ENCODE peak calls at places on chromosomes 5 and 9, in six cellular contexts. One of them, this sample, is unnamed.
A peak's percentile ranks its signal among the peaks of the same experiment; 100 is the strongest.

GRCh38 chr5:144394036-144394435 is 223.4 kb downstream of the KCTD16 start:
- DNase-seq in HepG2: no peak
- DNase-seq in GM12878: no peak
- DNase-seq in H1: no peak
- DNase-seq in K562: no peak
- DNase-seq in GM12892: no peak
- DNase-seq in this sample: no peak

GRCh38 chr9:89606049-89606481 is 1.3 kb downstream of the GADD45G start:
- DNase-seq in K562: peak; percentile 49
- DNase-seq in GM12892: no peak
- DNase-seq in H1: no peak
- DNase-seq in HepG2: peak; percentile 27
- DNase-seq in GM12878: no peak
- DNase-seq in this sample: no peak

GRCh38 chr9:71157731-71158130 is 36.3 kb upstream of the TRPM3 start:
- DNase-seq in H1: no peak
- DNase-seq in K562: no peak
- DNase-seq in HepG2: no peak
- DNase-seq in GM12878: no peak
- DNase-seq in GM12892: no peak
- DNase-seq in this sample: no peak

GRCh38 chr5:157559301-157559700 is 16.3 kb downstream of the ADAM19 start:
- DNase-seq in K562: no peak
- DNase-seq in GM12892: no peak
- DNase-seq in GM12878: no peak
- DNase-seq in HepG2: no peak
- DNase-seq in H1: no peak
- DNase-seq in this sample: no peak

GRCh38 chr5:34054330-34054729 is 11.3 kb upstream of the C1QTNF3 start:
- DNase-seq in GM12878: no peak
- DNase-seq in H1: no peak
- DNase-seq in K562: no peak
- DNase-seq in HepG2: no peak
- DNase-seq in GM12892: no peak
- DNase-seq in this sample: no peak

GRCh38 chr5:32387176-32387575 is 57.4 kb downstream of the ZFR start:
- DNase-seq in GM12878: no peak
- DNase-seq in K562: no peak
- DNase-seq in GM12892: no peak
- DNase-seq in H1: no peak
- DNase-seq in HepG2: no peak
- DNase-seq in this sample: no peak

GRCh38 chr9:1709347-1709746 is 305.8 kb upstream of the SMARCA2 start:
- DNase-seq in GM12892: no peak
- DNase-seq in GM12878: no peak
- DNase-seq in H1: no peak
- DNase-seq in HepG2: peak; percentile 8
- DNase-seq in K562: no peak
- DNase-seq in this sample: no peak

GRCh38 chr9:104092192-104092591 is 1.9 kb upstream of the SMC2 start:
- DNase-seq in H1: no peak
- DNase-seq in HepG2: no peak
- DNase-seq in GM12892: no peak
- DNase-seq in GM12878: no peak
- DNase-seq in K562: no peak
- DNase-seq in this sample: no peak

GRCh38 chr5:149211566-149211965 is 60.1 kb upstream of the AFAP1L1 start:
- DNase-seq in GM12878: no peak
- DNase-seq in K562: no peak
- DNase-seq in H1: no peak
- DNase-seq in HepG2: no peak
- DNase-seq in GM12892: no peak
- DNase-seq in this sample: no peak

GRCh38 chr9:68750179-68750685 is 45.2 kb downstream of the PIP5K1B start:
- DNase-seq in K562: no peak
- DNase-seq in HepG2: no peak
- DNase-seq in GM12878: no peak
- DNase-seq in H1: no peak
- DNase-seq in GM12892: no peak
- DNase-seq in this sample: no peak

GRCh38 chr9:130995399-130995941 is 13.5 kb upstream of the LAMC3 start:
- DNase-seq in K562: peak; percentile 66
- DNase-seq in GM12878: no peak
- DNase-seq in H1: no peak
- DNase-seq in HepG2: no peak
- DNase-seq in GM12892: no peak
- DNase-seq in this sample: no peak

GRCh38 chr5:125659316-125660071 is 763.7 kb upstream of the GRAMD2B start:
- DNase-seq in K562: no peak
- DNase-seq in GM12892: no peak
- DNase-seq in GM12878: no peak
- DNase-seq in HepG2: no peak
- DNase-seq in H1: no peak
- DNase-seq in this sample: no peak

GRCh38 chr5:145797336-145797735 is 37.8 kb downstream of the PRELID2 start:
- DNase-seq in GM12892: no peak
- DNase-seq in HepG2: no peak
- DNase-seq in GM12878: no peak
- DNase-seq in H1: no peak
- DNase-seq in K562: no peak
- DNase-seq in this sample: no peak

GRCh38 chr9:92634712-92635605 is 35.0 kb downstream of the IPPK start:
- DNase-seq in GM12878: peak; percentile 15
- DNase-seq in GM12892: peak; percentile 66
- DNase-seq in H1: peak; percentile 96
- DNase-seq in K562: peak; percentile 83
- DNase-seq in HepG2: peak; percentile 55
- DNase-seq in this sample: peak; percentile 85

GRCh38 chr5:7850241-7850532 is 746 bp downstream of the CFAP90 start:
- DNase-seq in HepG2: peak; percentile 6
- DNase-seq in GM12892: no peak
- DNase-seq in K562: no peak
- DNase-seq in GM12878: no peak
- DNase-seq in H1: no peak
- DNase-seq in this sample: no peak

GRCh38 chr9:96612105-96612965 is 7.3 kb downstream of the CDC14B start:
- DNase-seq in K562: no peak
- DNase-seq in GM12878: no peak
- DNase-seq in HepG2: peak; percentile 84
- DNase-seq in GM12892: no peak
- DNase-seq in H1: no peak
- DNase-seq in this sample: no peak

GRCh38 chr5:115068239-115069086 is 101.2 kb downstream of the TRIM36 start:
- DNase-seq in GM12892: no peak
- DNase-seq in HepG2: peak; percentile 73
- DNase-seq in H1: no peak
- DNase-seq in GM12878: peak; percentile 57
- DNase-seq in K562: no peak
- DNase-seq in this sample: no peak

GRCh38 chr5:126189862-126190261 is 233.3 kb upstream of the GRAMD2B start:
- DNase-seq in HepG2: no peak
- DNase-seq in H1: no peak
- DNase-seq in GM12892: no peak
- DNase-seq in K562: no peak
- DNase-seq in GM12878: no peak
- DNase-seq in this sample: no peak

GRCh38 chr9:125889122-125889523 is 141.9 kb downstream of the PBX3 start:
- DNase-seq in HepG2: no peak
- DNase-seq in H1: no peak
- DNase-seq in K562: no peak
- DNase-seq in GM12878: no peak
- DNase-seq in GM12892: no peak
- DNase-seq in this sample: no peak

GRCh38 chr9:93261281-93261680 is 77.3 kb downstream of the WNK2 start:
- DNase-seq in GM12892: no peak
- DNase-seq in GM12878: no peak
- DNase-seq in K562: peak; percentile 23
- DNase-seq in H1: peak; percentile 53
- DNase-seq in HepG2: no peak
- DNase-seq in this sample: peak; percentile 5

GRCh38 chr5:76368941-76369340 is 34.1 kb upstream of the IQGAP2 start:
- DNase-seq in GM12892: no peak
- DNase-seq in K562: no peak
- DNase-seq in H1: no peak
- DNase-seq in GM12878: no peak
- DNase-seq in HepG2: no peak
- DNase-seq in this sample: no peak

GRCh38 chr5:16659536-16659935 is 42.7 kb upstream of the RETREG1 start:
- DNase-seq in HepG2: no peak
- DNase-seq in GM12878: no peak
- DNase-seq in K562: no peak
- DNase-seq in H1: no peak
- DNase-seq in GM12892: no peak
- DNase-seq in this sample: no peak

GRCh38 chr9:76687861-76688374 is 76.3 kb upstream of the PCA3 start:
- DNase-seq in GM12878: no peak
- DNase-seq in GM12892: no peak
- DNase-seq in HepG2: no peak
- DNase-seq in H1: peak; percentile 23
- DNase-seq in K562: no peak
- DNase-seq in this sample: no peak

GRCh38 chr5:98468188-98468869 is 305.1 kb upstream of the RGMB start:
- DNase-seq in HepG2: no peak
- DNase-seq in H1: no peak
- DNase-seq in K562: no peak
- DNase-seq in GM12892: no peak
- DNase-seq in GM12878: no peak
- DNase-seq in this sample: no peak

GRCh38 chr5:149235841-149236240 is 35.8 kb upstream of the AFAP1L1 start:
- DNase-seq in HepG2: no peak
- DNase-seq in GM12878: no peak
- DNase-seq in H1: no peak
- DNase-seq in K562: no peak
- DNase-seq in GM12892: no peak
- DNase-seq in this sample: no peak

GRCh38 chr5:149133795-149134777 is 7.2 kb upstream of the ABLIM3 start:
- DNase-seq in GM12878: no peak
- DNase-seq in GM12892: no peak
- DNase-seq in K562: peak; percentile 22
- DNase-seq in H1: no peak
- DNase-seq in HepG2: no peak
- DNase-seq in this sample: no peak

GRCh38 chr9:114372971-114373591 is 14.7 kb downstream of the AKNA start:
- DNase-seq in GM12878: peak; percentile 93
- DNase-seq in K562: no peak
- DNase-seq in GM12892: peak; percentile 78
- DNase-seq in H1: no peak
- DNase-seq in HepG2: no peak
- DNase-seq in this sample: peak; percentile 74

GRCh38 chr9:129146441-129146933 is 31.6 kb downstream of the IER5L start:
- DNase-seq in GM12892: no peak
- DNase-seq in H1: no peak
- DNase-seq in K562: no peak
- DNase-seq in HepG2: no peak
- DNase-seq in GM12878: no peak
- DNase-seq in this sample: no peak

GRCh38 chr9:129148463-129149204 is 29.4 kb downstream of the IER5L start:
- DNase-seq in H1: no peak
- DNase-seq in GM12878: no peak
- DNase-seq in HepG2: no peak
- DNase-seq in K562: no peak
- DNase-seq in GM12892: no peak
- DNase-seq in this sample: no peak

GRCh38 chr9:129145316-129145715 is 32.7 kb downstream of the IER5L start:
- DNase-seq in K562: no peak
- DNase-seq in HepG2: no peak
- DNase-seq in H1: no peak
- DNase-seq in GM12892: no peak
- DNase-seq in GM12878: no peak
- DNase-seq in this sample: no peak

GRCh38 chr9:129143461-129143927 is 32.3 kb downstream of the PTPA start:
- DNase-seq in GM12892: no peak
- DNase-seq in GM12878: no peak
- DNase-seq in H1: no peak
- DNase-seq in K562: peak; percentile 33
- DNase-seq in HepG2: peak; percentile 48
- DNase-seq in this sample: no peak

DNA sequence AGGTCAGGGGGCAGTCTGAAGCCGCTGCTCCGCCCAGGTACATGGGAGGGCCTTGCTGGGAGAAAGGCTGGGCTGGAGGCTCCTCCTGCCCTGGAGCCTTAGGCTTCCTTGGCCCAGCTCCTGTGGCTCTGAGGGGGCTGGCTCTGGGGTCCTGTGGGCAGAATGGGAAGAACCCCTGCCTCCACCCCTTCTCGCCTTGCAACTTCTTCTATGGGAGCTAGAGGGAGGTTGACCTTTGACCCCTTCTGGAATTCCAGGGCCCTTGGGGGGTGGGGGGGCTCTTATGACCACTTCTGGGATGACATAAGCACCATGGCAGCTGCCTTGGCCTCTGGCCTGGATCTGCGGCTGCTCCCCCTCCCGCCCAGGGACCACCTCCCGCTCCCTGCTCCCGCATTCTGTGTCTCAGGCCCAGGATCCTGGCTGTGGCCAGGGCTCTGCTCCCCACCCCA is 32.2 kb downstream of the IER5L start:
- DNase-seq in HepG2: peak; percentile 21
- DNase-seq in GM12878: no peak
- DNase-seq in GM12892: no peak
- DNase-seq in K562: no peak
- DNase-seq in H1: peak; percentile 69
- DNase-seq in this sample: no peak
- TF ChIP-seq POLR2A in HepG2: no peak
- TF ChIP-seq POLR2A in GM12878: no peak
- TF ChIP-seq POLR2A in GM12892: no peak
- TF ChIP-seq POLR2A in K562: no peak
- TF ChIP-seq POLR2A in H1: peak; percentile 50
- TF ChIP-seq POLR2A in this sample: no peak

GRCh38 chr9:110152704-110153374 is 55.1 kb downstream of the C9orf152 start:
- DNase-seq in K562: peak; percentile 28
- DNase-seq in GM12878: no peak
- DNase-seq in HepG2: peak; percentile 63
- DNase-seq in GM12892: no peak
- DNase-seq in H1: peak; percentile 53
- DNase-seq in this sample: no peak
- TF ChIP-seq TAF1 in K562: no peak
- TF ChIP-seq TAF1 in GM12878: no peak
- TF ChIP-seq TAF1 in HepG2: no peak
- TF ChIP-seq TAF1 in GM12892: no peak
- TF ChIP-seq TAF1 in H1: no peak
- TF ChIP-seq TAF1 in this sample: no peak

GRCh38 chr9:35646583-35647265 is 4.0 kb downstream of the SIT1 start:
- DNase-seq in GM12878: no peak
- DNase-seq in GM12892: peak; percentile 95
- DNase-seq in HepG2: peak; percentile 78
- DNase-seq in H1: peak; percentile 98
- DNase-seq in K562: peak; percentile 89
- DNase-seq in this sample: peak; percentile 85
- TF ChIP-seq POLR2A in GM12878: peak; percentile 74
- TF ChIP-seq POLR2A in GM12892: peak; percentile 61
- TF ChIP-seq POLR2A in HepG2: peak; percentile 81
- TF ChIP-seq POLR2A in H1: peak; percentile 66
- TF ChIP-seq POLR2A in K562: peak; percentile 57
- TF ChIP-seq POLR2A in this sample: peak; percentile 37

DNA sequence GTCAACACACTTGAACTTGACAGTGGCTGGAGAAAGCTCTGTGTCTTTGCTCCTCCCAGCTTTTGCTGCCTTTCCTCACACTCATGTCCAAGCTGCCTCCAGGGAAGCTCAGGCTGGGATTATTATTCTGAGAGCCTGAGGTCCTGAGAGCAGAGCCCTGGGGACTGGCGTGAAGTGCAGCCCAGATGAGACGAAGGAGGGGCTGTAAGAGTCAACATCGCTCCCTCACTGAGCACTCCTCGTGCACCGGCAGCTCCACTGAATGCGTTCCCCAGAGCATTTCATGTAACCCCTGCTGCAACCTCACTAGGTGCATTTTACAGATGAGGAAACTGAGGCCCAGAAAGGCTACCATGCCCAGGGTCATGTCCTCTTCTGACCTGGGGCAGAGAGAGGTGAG is 63.5 kb upstream of the PHYKPL start:
- DNase-seq in GM12892: no peak
- DNase-seq in K562: no peak
- DNase-seq in GM12878: no peak
- DNase-seq in H1: no peak
- DNase-seq in HepG2: no peak
- DNase-seq in this sample: no peak
- TF ChIP-seq TAF1 in GM12892: no peak
- TF ChIP-seq TAF1 in K562: no peak
- TF ChIP-seq TAF1 in GM12878: no peak
- TF ChIP-seq TAF1 in H1: no peak
- TF ChIP-seq TAF1 in HepG2: no peak
- TF ChIP-seq TAF1 in this sample: no peak